ENCODE peak calls at places on chromosomes 2 and 18, in ten cellular contexts. Y is body of pancreas; J is lower lobe of right lung; L is GM06990; G is thoracic aorta; O is prostate gland; R is adrenal gland; D is CD4-positive, alpha-beta memory T cell; Z is CD4-positive, CD25-positive, alpha-beta regulatory T cell; W is cardiac muscle cell. C is an unnamed sample.

GRCh38 chr2:45894211-45894610 is 242.7 kb downstream of the PRKCE start:
- DNase-seq in L (no peak), J (no peak), W (no peak), G (no peak), R (no peak), Y (no peak), O (no peak), Z (no peak), D (no peak), C (no peak)

GRCh38 chr2:23028106-23028505 is 356.9 kb upstream of the KLHL29 start:
- DNase-seq in G (no peak), Y (no peak), O (no peak), J (no peak), D (no peak), R (no peak), W (no peak), L (no peak), Z (no peak), C (no peak)

GRCh38 chr2:140696449-140696848 is 1434.4 kb downstream of the LRP1B start:
- DNase-seq in O (no peak), Z (no peak), D (no peak), J (no peak), W (no peak), R (no peak), Y (no peak), L (no peak), G (no peak), C (no peak)

GRCh38 chr2:238420878-238421694 is 5.6 kb upstream of the ASB1 start:
- DNase-seq in G (no peak), Z (no peak), Y (no peak), R (no peak), O (no peak), D (no peak), J (no peak), W (peak; percentile 43), L (no peak), C (no peak)

GRCh38 chr18:54946149-54946581 is 13.1 kb downstream of the CCDC68 start:
- DNase-seq in W (peak; percentile 60), O (no peak), Z (peak; percentile 16), G (no peak), J (no peak), L (peak; percentile 17), Y (peak; percentile 81), D (peak; percentile 40), R (peak; percentile 29), C (no peak)

GRCh38 chr2:121564905-121565304 is 34.2 kb downstream of the RNU4ATAC start:
- DNase-seq in W (no peak), D (no peak), R (no peak), G (no peak), O (no peak), J (no peak), L (no peak), Z (no peak), Y (no peak), C (no peak)

GRCh38 chr2:239610457-239611221 is 209.8 kb upstream of the HDAC4 start:
- DNase-seq in Y (no peak), Z (no peak), R (no peak), L (no peak), D (no peak), J (no peak), G (no peak), W (no peak), O (no peak), C (no peak)

GRCh38 chr2:69013123-69013836 is at the start of gene ANTXR1:
- DNase-seq in O (peak; percentile 27), G (no peak), D (no peak), W (peak; percentile 85), L (peak; percentile 13), Y (peak; percentile 14), Z (peak; percentile 8), R (peak; percentile 72), J (peak; percentile 49), C (no peak)

GRCh38 chr2:94774851-94775250 is 96.4 kb upstream of the TEKT4 start:
- DNase-seq in R (no peak), L (no peak), D (no peak), W (no peak), O (no peak), Y (no peak), J (no peak), G (no peak), Z (no peak), C (no peak)

GRCh38 chr2:134145519-134145918 is 108.4 kb upstream of the MGAT5 start:
- DNase-seq in G (no peak), R (no peak), Y (no peak), Z (no peak), D (no peak), L (no peak), W (no peak), J (no peak), O (no peak), C (no peak)

GRCh38 chr2:134146161-134146560 is 107.7 kb upstream of the MGAT5 start:
- DNase-seq in G (no peak), D (no peak), W (no peak), R (no peak), L (no peak), Y (no peak), O (no peak), Z (no peak), J (no peak), C (no peak)

GRCh38 chr2:134144651-134145050 is 109.2 kb upstream of the MGAT5 start:
- DNase-seq in W (no peak), G (no peak), Z (no peak), D (no peak), O (no peak), L (no peak), J (no peak), Y (peak; percentile 54), R (no peak), C (no peak)

GRCh38 chr2:134148172-134148571 is 105.7 kb upstream of the MGAT5 start:
- DNase-seq in O (no peak), G (no peak), R (no peak), L (no peak), Z (no peak), W (no peak), J (no peak), D (no peak), Y (no peak), C (no peak)

DNA sequence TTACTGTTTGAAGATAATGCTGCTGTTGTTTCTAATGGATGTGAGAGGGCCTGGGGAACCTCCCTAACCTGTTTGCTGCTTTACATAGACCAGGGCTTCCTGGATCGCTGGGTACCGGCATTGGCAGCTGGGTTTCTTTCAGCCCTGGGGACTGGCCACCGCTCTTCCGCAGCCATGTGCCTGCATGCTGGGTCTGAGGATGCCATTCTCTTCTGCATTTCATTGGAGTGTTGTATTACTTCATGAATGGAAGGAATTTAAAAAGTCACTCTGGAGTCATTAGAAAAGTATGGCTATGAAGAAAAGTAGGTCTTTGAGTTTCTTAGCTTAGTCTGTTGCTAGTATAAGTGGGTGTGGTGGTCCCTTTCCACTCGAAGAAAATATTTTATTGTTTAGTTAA is 107.3 kb upstream of the MGAT5 start:
- DNase-seq in G (no peak), Z (no peak), D (no peak), J (no peak), W (no peak), Y (no peak), O (no peak), L (no peak), R (no peak), C (no peak)
- H3K4me3 ChIP-seq in G (no peak overlapping the region), Z (no peak overlapping the region), D (no peak overlapping the region), J (no peak overlapping the region), W (no peak overlapping the region), Y (no peak overlapping the region), O (no peak overlapping the region), L (no peak overlapping the region), R (no peak overlapping the region), C (no peak overlapping the region)

DNA sequence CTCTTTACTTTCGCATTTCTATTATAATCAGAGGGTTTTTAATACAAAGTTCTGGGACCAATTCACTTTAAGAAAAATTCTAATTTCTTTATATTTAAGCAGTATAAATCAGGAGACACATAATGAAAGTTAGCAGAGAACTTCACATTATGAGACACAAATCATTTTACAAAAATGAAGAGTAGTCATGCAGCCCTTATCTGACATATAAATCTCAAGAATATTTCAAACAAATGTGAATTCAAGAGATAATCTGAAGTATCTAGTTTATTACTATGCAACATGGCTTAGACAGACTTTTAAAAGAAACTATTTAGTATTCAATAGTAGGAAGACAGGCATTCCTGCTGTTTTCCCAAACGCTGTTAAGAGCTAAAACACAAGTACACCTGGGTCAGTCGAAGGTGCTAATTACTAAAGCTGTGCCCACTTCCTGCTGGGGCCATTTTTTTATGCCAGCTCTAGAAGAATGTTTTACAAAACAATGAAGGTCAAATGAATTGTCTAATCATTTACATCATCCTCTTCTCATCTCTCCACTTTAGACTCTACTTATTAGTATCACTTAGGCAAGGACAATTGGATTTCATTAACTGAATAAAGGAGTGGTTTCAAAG is 40.2 kb downstream of the CWC22 start:
- DNase-seq in O (no peak), R (no peak), L (no peak), W (no peak), Z (no peak), D (no peak), Y (no peak), G (no peak), J (no peak), C (no peak)
- H3K36me3 ChIP-seq in O (no peaks in the 10 kb centered on the region), R (peaks cover 19% of the 10 kb centered on the region), L (no peaks in the 10 kb centered on the region), W (peaks cover 54% of the 10 kb centered on the region), Z (peaks cover 74% of the 10 kb centered on the region), D (peaks cover 32% of the 10 kb centered on the region), Y (no peaks in the 10 kb centered on the region), G (peaks cover 10% of the 10 kb centered on the region), J (peaks cover 84% of the 10 kb centered on the region), C (no peaks in the 10 kb centered on the region)

GRCh38 chr2:137952586-137953129 is 11.6 kb upstream of the HNMT start:
- DNase-seq in R (peak; percentile 16), O (no peak), W (no peak), L (peak; percentile 5), G (no peak), D (peak; percentile 1), Y (no peak), J (no peak), Z (no peak), C (no peak)
- H3K4me3 ChIP-seq in R (no peak overlapping the region), O (no peak overlapping the region), W (no peak overlapping the region), L (no peak overlapping the region), G (no peak overlapping the region), D (no peak overlapping the region), Y (no peak overlapping the region), J (peak overlapping the region; percentile 2), Z (peak overlapping the region; percentile 39), C (no peak overlapping the region)

DNA sequence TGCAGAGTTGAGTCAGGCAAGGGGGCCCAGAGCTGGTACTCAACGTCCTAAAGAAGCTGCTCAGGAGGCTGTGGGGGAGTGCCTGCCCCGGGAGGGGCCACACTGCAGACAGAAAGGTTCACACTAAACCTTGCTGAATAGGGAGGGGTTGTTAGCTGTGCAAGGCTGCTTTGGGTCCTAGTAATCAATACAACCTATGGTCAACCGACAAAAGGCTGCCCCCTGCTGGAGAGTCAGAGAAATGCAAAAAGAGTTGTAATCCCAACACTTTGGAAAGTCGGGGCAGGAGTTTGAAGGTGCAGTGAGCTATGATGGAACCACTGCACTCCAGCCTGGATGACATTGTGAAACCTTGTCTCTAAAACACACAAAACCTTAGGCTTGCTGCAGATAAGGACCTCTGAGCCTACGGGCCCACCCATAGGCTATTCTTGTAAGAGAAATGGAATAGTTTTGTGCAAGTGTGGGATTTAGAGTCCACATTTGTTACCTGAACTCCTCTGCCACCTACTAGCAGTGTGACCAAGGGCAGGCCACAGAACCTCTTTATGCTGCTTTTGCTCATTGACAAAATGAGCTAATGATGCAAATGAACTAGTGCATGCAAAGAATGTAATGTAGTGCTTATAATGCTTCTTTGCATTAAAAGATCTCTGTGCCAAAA is 81.5 kb downstream of the PRPF40A start:
- DNase-seq in D (peak; percentile 55), J (peak; percentile 50), Z (peak; percentile 47), G (no peak), R (peak; percentile 59), O (peak; percentile 16), Y (peak; percentile 74), L (peak; percentile 42), W (peak; percentile 68), C (no peak)
- H3K36me3 ChIP-seq in D (no peaks in the 10 kb centered on the region), J (peaks cover 80% of the 10 kb centered on the region), Z (no peaks in the 10 kb centered on the region), G (peaks cover 27% of the 10 kb centered on the region), R (peaks cover 67% of the 10 kb centered on the region), O (no peaks in the 10 kb centered on the region), Y (no peaks in the 10 kb centered on the region), L (no peaks in the 10 kb centered on the region), W (peaks cover 12% of the 10 kb centered on the region), C (peaks cover 6% of the 10 kb centered on the region)

GRCh38 chr18:9876523-9876866 is 9.3 kb upstream of the TXNDC2 start:
- DNase-seq in O (no peak), Y (no peak), D (no peak), Z (no peak), G (no peak), W (no peak), R (no peak), L (no peak), J (no peak), C (no peak)
- H3K4me3 ChIP-seq in O (no peak overlapping the region), Y (no peak overlapping the region), D (no peak overlapping the region), Z (no peak overlapping the region), G (peak overlapping the region; percentile 64), W (no peak overlapping the region), R (no peak overlapping the region), L (no peak overlapping the region), J (peak overlapping the region; percentile 12), C (no peak overlapping the region)